ENCODE peak calls at places on chromosome 16, in seven cellular contexts. R is foreskin fibroblast; J is endodermal cell; H is CD8-positive, alpha-beta memory T cell; V is OCI-LY7; B is hepatocyte; S is HL-60. A is an unnamed sample.
A peak's percentile ranks its signal among the peaks of the same experiment; 100 is the strongest.

GRCh38 chr16:4053663-4054479 is 62.4 kb downstream of the ADCY9 start:
- DNase-seq in R (peak; percentile 83), J (no peak), H (no peak), V (no peak), B (peak; percentile 16), S (peak; percentile 81), A (no peak)

GRCh38 chr16:13936596-13937081 is 16.7 kb downstream of the ERCC4 start:
- DNase-seq in R (peak; percentile 62), J (no peak), H (no peak), V (no peak), B (peak; percentile 67), S (peak; percentile 59), A (no peak)

GRCh38 chr16:67928147-67928546 is 3.5 kb downstream of the CTRL start:
- DNase-seq in R (no peak), J (no peak), H (no peak), V (no peak), B (no peak), S (no peak), A (no peak)

GRCh38 chr16:65314246-65315003 is 192.6 kb upstream of the CDH11 start:
- DNase-seq in R (peak; percentile 48), J (no peak), H (no peak), V (no peak), B (no peak), S (no peak), A (no peak)

GRCh38 chr16:56365552-56365951 is 59.8 kb downstream of the AMFR start:
- DNase-seq in R (no peak), J (no peak), H (no peak), V (no peak), B (no peak), S (no peak), A (no peak)

GRCh38 chr16:4623593-4623992 is 1.0 kb upstream of the MGRN1 start:
- DNase-seq in R (no peak), J (no peak), H (no peak), V (no peak), B (no peak), S (no peak), A (no peak)

GRCh38 chr16:20300312-20301097 is 26.8 kb downstream of the GP2 start:
- DNase-seq in R (peak; percentile 0), J (peak; percentile 89), H (no peak), V (peak; percentile 52), B (peak; percentile 76), S (peak; percentile 13), A (peak; percentile 22)

GRCh38 chr16:49183911-49184310 is 97.7 kb downstream of the CBLN1 start:
- DNase-seq in R (no peak), J (peak; percentile 87), H (no peak), V (peak; percentile 64), B (peak; percentile 49), S (no peak), A (no peak)

GRCh38 chr16:56370185-56370584 is 55.2 kb downstream of the AMFR start:
- DNase-seq in R (no peak), J (no peak), H (no peak), V (no peak), B (peak; percentile 3), S (no peak), A (no peak)

GRCh38 chr16:50440531-50440930 is 71.7 kb upstream of the BRD7 start:
- DNase-seq in R (no peak), J (peak; percentile 72), H (no peak), V (no peak), B (no peak), S (no peak), A (no peak)

GRCh38 chr16:50538411-50539052 is 9.7 kb upstream of the NKD1 start:
- DNase-seq in R (no peak), J (peak; percentile 44), H (no peak), V (no peak), B (no peak), S (no peak), A (no peak)

GRCh38 chr16:29738514-29738913 is 7.3 kb downstream of the C16orf54 start:
- DNase-seq in R (no peak), J (no peak), H (peak; percentile 80), V (peak; percentile 70), B (no peak), S (no peak), A (peak; percentile 75)

GRCh38 chr16:17223576-17223975 is 247.2 kb downstream of the XYLT1 start:
- DNase-seq in R (no peak), J (no peak), H (no peak), V (no peak), B (no peak), S (no peak), A (no peak)

GRCh38 chr16:54812229-54812628 is 118.4 kb upstream of the IRX5 start:
- DNase-seq in R (no peak), J (no peak), H (no peak), V (no peak), B (no peak), S (no peak), A (peak; percentile 1)

GRCh38 chr16:53632526-53632925 is 71.1 kb downstream of the RPGRIP1L start:
- DNase-seq in R (no peak), J (no peak), H (no peak), V (no peak), B (no peak), S (no peak), A (no peak)

GRCh38 chr16:88992351-88993005 is 15.5 kb upstream of the CBFA2T3 start:
- DNase-seq in R (no peak), J (no peak), H (no peak), V (peak; percentile 87), B (no peak), S (no peak), A (no peak)

GRCh38 chr16:88991813-88992350 is 14.9 kb upstream of the CBFA2T3 start:
- DNase-seq in R (no peak), J (no peak), H (no peak), V (peak; percentile 54), B (no peak), S (no peak), A (no peak)

GRCh38 chr16:88988980-88989791 is 12.2 kb upstream of the CBFA2T3 start:
- DNase-seq in R (no peak), J (no peak), H (no peak), V (no peak), B (no peak), S (no peak), A (no peak)

GRCh38 chr16:88993006-88993787 is 16.2 kb upstream of the CBFA2T3 start:
- DNase-seq in R (no peak), J (no peak), H (no peak), V (peak; percentile 67), B (no peak), S (peak; percentile 73), A (no peak)

GRCh38 chr16:88989852-88990547 is 13.0 kb upstream of the CBFA2T3 start:
- DNase-seq in R (no peak), J (no peak), H (no peak), V (no peak), B (no peak), S (no peak), A (no peak)
- H3K4me3 ChIP-seq in R (no peak overlapping the region), J (no peak overlapping the region), H (no peak overlapping the region), V (no peak overlapping the region), B (no peak overlapping the region), S (no peak overlapping the region), A (no peak overlapping the region)

DNA sequence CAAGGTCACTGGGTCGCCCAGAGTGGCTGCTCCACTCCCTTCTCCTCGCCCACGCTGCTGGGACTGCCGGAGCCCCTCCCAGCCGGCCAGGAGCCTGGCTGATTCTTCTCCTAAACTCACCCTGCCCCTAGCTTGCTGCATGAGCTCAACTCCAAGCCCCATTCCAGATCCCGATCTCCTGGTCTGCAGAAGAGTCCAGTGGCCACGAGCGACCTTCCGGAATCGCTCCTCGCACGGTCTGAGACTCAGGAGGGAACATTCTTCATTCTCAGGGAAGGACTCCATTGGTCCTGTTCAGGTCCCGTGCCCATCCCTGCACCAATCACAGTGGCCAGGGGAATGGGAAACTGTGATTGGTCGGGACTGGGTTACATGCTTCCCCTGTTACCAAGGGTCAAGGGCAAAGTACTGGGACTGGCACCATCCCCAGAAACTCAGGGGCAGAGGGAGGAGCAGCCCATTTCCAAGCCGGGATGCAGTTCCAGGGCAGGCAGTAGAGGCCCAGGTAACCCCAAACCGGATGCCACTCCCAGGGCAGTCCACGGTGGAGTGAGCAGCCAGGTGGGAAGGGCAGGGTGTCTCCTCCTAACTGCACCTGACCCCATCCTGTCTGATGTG is 24.5 kb upstream of the CIBAR2 start:
- DNase-seq in R (peak; percentile 56), J (no peak), H (no peak), V (no peak), B (no peak), S (no peak), A (peak; percentile 15)
- H3K4me3 ChIP-seq in R (peak overlapping the region; percentile 12), J (no peak overlapping the region), H (no peak overlapping the region), V (no peak overlapping the region), B (no peak overlapping the region), S (no peak overlapping the region), A (no peak overlapping the region)

DNA sequence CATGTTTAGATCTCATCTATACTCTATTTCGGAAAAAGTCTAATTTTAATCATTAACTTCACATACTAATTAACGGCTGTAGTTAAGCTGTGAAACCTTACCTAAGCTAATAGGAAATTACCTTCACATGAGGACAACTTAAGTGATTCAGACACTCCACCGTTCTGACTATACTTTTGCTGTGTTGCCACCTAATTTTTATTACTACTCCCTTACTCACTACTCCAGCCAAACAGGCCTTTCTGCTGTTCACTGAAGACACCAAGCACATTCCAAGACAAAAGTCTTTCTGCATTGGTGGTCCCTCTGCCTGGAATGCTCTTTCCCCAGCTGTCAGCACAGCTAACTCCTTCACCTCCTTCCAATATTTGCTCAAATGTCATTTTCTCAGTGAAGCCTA is 1.3 kb downstream of the CMTR2 start:
- DNase-seq in R (no peak), J (no peak), H (no peak), V (no peak), B (peak; percentile 26), S (no peak), A (no peak)
- H3K4me3 ChIP-seq in R (peak overlapping the region; percentile 92), J (peak overlapping the region; percentile 90), H (peak overlapping the region; percentile 76), V (no peak overlapping the region), B (peak overlapping the region; percentile 41), S (peak overlapping the region; percentile 79), A (peak overlapping the region; percentile 91)

GRCh38 chr16:27471661-27472060 is 69.7 kb downstream of the IL21R start:
- DNase-seq in R (no peak), J (no peak), H (no peak), V (no peak), B (no peak), S (no peak), A (no peak)
- H3K4me3 ChIP-seq in R (no peak overlapping the region), J (no peak overlapping the region), H (no peak overlapping the region), V (no peak overlapping the region), B (no peak overlapping the region), S (no peak overlapping the region), A (no peak overlapping the region)

DNA sequence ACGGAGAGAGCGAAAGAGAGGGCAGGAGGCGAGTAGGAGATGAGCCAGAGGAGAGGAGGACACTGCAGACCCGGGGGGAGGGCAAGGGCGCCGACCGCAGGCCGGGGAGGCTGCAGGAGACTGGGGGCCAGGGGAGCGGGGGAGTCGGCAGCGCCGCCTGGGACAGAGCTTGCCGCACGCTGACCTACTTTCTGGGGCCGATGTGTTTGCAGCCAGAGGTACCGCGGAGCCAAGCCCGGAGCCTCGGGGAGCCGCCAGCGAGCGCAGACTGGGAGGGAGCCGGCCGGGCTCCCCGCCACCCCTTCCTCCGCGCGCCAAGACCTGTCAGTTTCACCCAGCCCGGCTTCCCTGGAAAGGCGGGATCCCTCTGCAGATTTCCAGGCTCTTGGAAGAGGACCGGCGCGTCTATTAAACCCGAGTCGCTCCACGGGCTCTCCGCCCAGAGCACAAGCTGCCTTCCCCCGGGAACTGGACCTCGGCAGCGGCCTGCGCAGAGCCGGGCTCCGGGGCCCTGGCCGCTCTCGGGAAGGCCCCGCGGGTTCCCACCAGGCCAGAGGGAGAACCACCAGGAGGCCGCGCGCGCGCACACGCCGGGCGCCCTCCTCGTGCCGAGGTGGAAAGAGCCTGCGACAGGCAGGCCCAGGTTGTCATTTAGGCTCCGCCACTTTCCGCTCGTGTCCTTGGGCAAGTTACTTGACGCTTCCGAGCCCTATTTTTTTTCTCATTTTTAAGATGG is 74.5 kb downstream of the CMC2 start:
- DNase-seq in R (peak; percentile 45), J (peak; percentile 87), H (no peak), V (no peak), B (peak; percentile 74), S (no peak), A (no peak)
- H3K4me3 ChIP-seq in R (peak overlapping the region; percentile 50), J (peak overlapping the region; percentile 74), H (no peak overlapping the region), V (no peak overlapping the region), B (peak overlapping the region; percentile 32), S (peak overlapping the region; percentile 8), A (no peak overlapping the region)

A was measured in LNCaP clone FGC.